ENCODE peak calls at places on chromosome 3, in five cellular contexts. One of them, this sample, is unnamed.

GRCh38 chr3:184242297-184242685 is 6.5 kb downstream of the ALG3 start:
- DNase-seq in heart right ventricle: no peak
- DNase-seq in heart left ventricle: no peak
- DNase-seq in ovary: no peak
- DNase-seq in cardiac muscle cell: no peak
- DNase-seq in this sample: no peak

GRCh38 chr3:127304121-127304744 is 16.4 kb upstream of the PRR20G start:
- DNase-seq in heart right ventricle: no peak
- DNase-seq in cardiac muscle cell: peak
- DNase-seq in ovary: no peak
- DNase-seq in heart left ventricle: no peak
- DNase-seq in this sample: no peak

GRCh38 chr3:190621971-190622370 is 108.1 kb downstream of the IL1RAP start:
- DNase-seq in ovary: no peak
- DNase-seq in heart left ventricle: no peak
- DNase-seq in cardiac muscle cell: no peak
- DNase-seq in heart right ventricle: no peak
- DNase-seq in this sample: no peak

GRCh38 chr3:58051196-58051595 is 43.0 kb downstream of the FLNB start:
- DNase-seq in cardiac muscle cell: no peak
- DNase-seq in heart right ventricle: no peak
- DNase-seq in heart left ventricle: no peak
- DNase-seq in ovary: no peak
- DNase-seq in this sample: no peak

GRCh38 chr3:113712129-113712528 is 15.7 kb upstream of the USF3 start:
- DNase-seq in ovary: no peak
- DNase-seq in heart right ventricle: no peak
- DNase-seq in heart left ventricle: no peak
- DNase-seq in cardiac muscle cell: no peak
- DNase-seq in this sample: no peak

GRCh38 chr3:155869664-155870063 is 786 bp upstream of the GMPS start:
- DNase-seq in cardiac muscle cell: no peak
- DNase-seq in heart left ventricle: no peak
- DNase-seq in heart right ventricle: no peak
- DNase-seq in ovary: no peak
- DNase-seq in this sample: no peak

GRCh38 chr3:179452166-179452544 is 885 bp upstream of the GNB4 start:
- DNase-seq in ovary: no peak
- DNase-seq in heart right ventricle: peak
- DNase-seq in heart left ventricle: no peak
- DNase-seq in cardiac muscle cell: peak
- DNase-seq in this sample: no peak

GRCh38 chr3:141072950-141073349 is 21.8 kb downstream of the SPSB4 start:
- DNase-seq in cardiac muscle cell: no peak
- DNase-seq in heart left ventricle: no peak
- DNase-seq in ovary: no peak
- DNase-seq in heart right ventricle: no peak
- DNase-seq in this sample: no peak

GRCh38 chr3:57078366-57079220 is 18.1 kb downstream of the SPATA12 start:
- DNase-seq in heart left ventricle: peak
- DNase-seq in heart right ventricle: peak
- DNase-seq in ovary: no peak
- DNase-seq in cardiac muscle cell: peak
- DNase-seq in this sample: no peak

GRCh38 chr3:43879166-43879565 is 188.4 kb downstream of the ABHD5 start:
- DNase-seq in heart left ventricle: no peak
- DNase-seq in ovary: no peak
- DNase-seq in cardiac muscle cell: peak
- DNase-seq in heart right ventricle: no peak
- DNase-seq in this sample: no peak

GRCh38 chr3:158711886-158712285 is 20.4 kb downstream of the RARRES1 start:
- DNase-seq in heart right ventricle: no peak
- DNase-seq in heart left ventricle: no peak
- DNase-seq in ovary: no peak
- DNase-seq in cardiac muscle cell: no peak
- DNase-seq in this sample: peak

GRCh38 chr3:126087552-126088175 is 3.7 kb upstream of the SLC41A3 start:
- DNase-seq in heart right ventricle: no peak
- DNase-seq in heart left ventricle: no peak
- DNase-seq in cardiac muscle cell: no peak
- DNase-seq in ovary: no peak
- DNase-seq in this sample: no peak

GRCh38 chr3:65829228-65829627 is 209.5 kb downstream of the MAGI1 start:
- DNase-seq in cardiac muscle cell: no peak
- DNase-seq in ovary: no peak
- DNase-seq in heart left ventricle: no peak
- DNase-seq in heart right ventricle: no peak
- DNase-seq in this sample: no peak

GRCh38 chr3:128432898-128433629 is 33.6 kb downstream of the DNAJB8 start:
- DNase-seq in cardiac muscle cell: peak
- DNase-seq in ovary: no peak
- DNase-seq in heart right ventricle: no peak
- DNase-seq in heart left ventricle: no peak
- DNase-seq in this sample: no peak

GRCh38 chr3:146218880-146219866 is 31.7 kb downstream of the PLSCR4 start:
- DNase-seq in cardiac muscle cell: peak
- DNase-seq in heart left ventricle: peak
- DNase-seq in ovary: peak
- DNase-seq in heart right ventricle: peak
- DNase-seq in this sample: no peak

GRCh38 chr3:136942796-136943195 is 15.0 kb upstream of the IL20RB start:
- DNase-seq in heart right ventricle: no peak
- DNase-seq in cardiac muscle cell: peak
- DNase-seq in heart left ventricle: no peak
- DNase-seq in ovary: no peak
- DNase-seq in this sample: no peak

GRCh38 chr3:21417991-21418390 is 333.0 kb downstream of the ZNF385D start:
- DNase-seq in heart right ventricle: no peak
- DNase-seq in cardiac muscle cell: no peak
- DNase-seq in ovary: no peak
- DNase-seq in heart left ventricle: no peak
- DNase-seq in this sample: peak

GRCh38 chr3:420584-420983 is 224.0 kb downstream of the CHL1 start:
- DNase-seq in heart left ventricle: no peak
- DNase-seq in ovary: no peak
- DNase-seq in heart right ventricle: no peak
- DNase-seq in cardiac muscle cell: no peak
- DNase-seq in this sample: no peak

GRCh38 chr3:66819993-66820501 is 178.1 kb upstream of the KBTBD8 start:
- DNase-seq in cardiac muscle cell: no peak
- DNase-seq in ovary: no peak
- DNase-seq in heart right ventricle: no peak
- DNase-seq in heart left ventricle: no peak
- DNase-seq in this sample: no peak

GRCh38 chr3:123883111-123883510 is 1.0 kb downstream of the MYLK start:
- DNase-seq in ovary: no peak
- DNase-seq in heart left ventricle: no peak
- DNase-seq in heart right ventricle: no peak
- DNase-seq in cardiac muscle cell: no peak
- DNase-seq in this sample: no peak

GRCh38 chr3:4814302-4814903 is 164.8 kb upstream of the BHLHE40 start:
- DNase-seq in cardiac muscle cell: no peak
- DNase-seq in ovary: no peak
- DNase-seq in heart left ventricle: peak
- DNase-seq in heart right ventricle: no peak
- DNase-seq in this sample: no peak

GRCh38 chr3:48466386-48467109 is 20.0 kb downstream of the ATRIP start:
- DNase-seq in ovary: peak
- DNase-seq in cardiac muscle cell: no peak
- DNase-seq in heart left ventricle: peak
- DNase-seq in heart right ventricle: peak
- DNase-seq in this sample: no peak

GRCh38 chr3:8474991-8475390 is 26.6 kb upstream of the LMCD1 start:
- DNase-seq in heart right ventricle: no peak
- DNase-seq in ovary: no peak
- DNase-seq in cardiac muscle cell: no peak
- DNase-seq in heart left ventricle: no peak
- DNase-seq in this sample: no peak

GRCh38 chr3:55854395-55854994 is 367.4 kb upstream of the WNT5A start:
- DNase-seq in cardiac muscle cell: no peak
- DNase-seq in ovary: no peak
- DNase-seq in heart right ventricle: no peak
- DNase-seq in heart left ventricle: no peak
- DNase-seq in this sample: no peak

GRCh38 chr3:168341965-168342719 is 246.4 kb upstream of the GOLIM4 start:
- DNase-seq in heart right ventricle: no peak
- DNase-seq in ovary: no peak
- DNase-seq in heart left ventricle: no peak
- DNase-seq in cardiac muscle cell: peak
- DNase-seq in this sample: no peak

GRCh38 chr3:126846316-126846715 is 136.6 kb upstream of the PLXNA1 start:
- DNase-seq in heart left ventricle: no peak
- DNase-seq in heart right ventricle: no peak
- DNase-seq in ovary: no peak
- DNase-seq in cardiac muscle cell: no peak
- DNase-seq in this sample: no peak

GRCh38 chr3:183698760-183699159 is 1.2 kb downstream of the YEATS2 start:
- DNase-seq in cardiac muscle cell: peak
- DNase-seq in ovary: no peak
- DNase-seq in heart left ventricle: no peak
- DNase-seq in heart right ventricle: peak
- DNase-seq in this sample: no peak

GRCh38 chr3:100073555-100074307 is 40.6 kb downstream of the FILIP1L start:
- DNase-seq in cardiac muscle cell: peak
- DNase-seq in ovary: peak
- DNase-seq in heart right ventricle: peak
- DNase-seq in heart left ventricle: peak
- DNase-seq in this sample: peak

GRCh38 chr3:170826047-170826446 is 43.9 kb downstream of the RPL22L1 start:
- DNase-seq in heart left ventricle: no peak
- DNase-seq in ovary: no peak
- DNase-seq in heart right ventricle: no peak
- DNase-seq in cardiac muscle cell: no peak
- DNase-seq in this sample: no peak

GRCh38 chr3:128753715-128754114 is 27.7 kb downstream of the RAB7A start:
- DNase-seq in cardiac muscle cell: no peak
- DNase-seq in ovary: no peak
- DNase-seq in heart right ventricle: no peak
- DNase-seq in heart left ventricle: no peak
- DNase-seq in this sample: no peak

GRCh38 chr3:9903904-9904303 is 1.3 kb downstream of the IL17RE start:
- DNase-seq in heart right ventricle: no peak
- DNase-seq in heart left ventricle: no peak
- DNase-seq in cardiac muscle cell: no peak
- DNase-seq in ovary: no peak
- DNase-seq in this sample: no peak

GRCh38 chr3:178277605-178278004 is 258.6 kb upstream of the KCNMB2 start:
- DNase-seq in ovary: no peak
- DNase-seq in heart left ventricle: no peak
- DNase-seq in cardiac muscle cell: no peak
- DNase-seq in heart right ventricle: no peak
- DNase-seq in this sample: no peak

GRCh38 chr3:194615221-194615620 is 18.0 kb downstream of the TMEM44 start:
- DNase-seq in cardiac muscle cell: no peak
- DNase-seq in heart right ventricle: no peak
- DNase-seq in ovary: no peak
- DNase-seq in heart left ventricle: no peak
- DNase-seq in this sample: no peak

GRCh38 chr3:124079912-124080276 is 88.0 kb upstream of the ROPN1 start:
- DNase-seq in ovary: no peak
- DNase-seq in heart right ventricle: no peak
- DNase-seq in heart left ventricle: no peak
- DNase-seq in cardiac muscle cell: no peak
- DNase-seq in this sample: no peak

GRCh38 chr3:63662500-63662899 is 10.0 kb downstream of the SNTN start:
- DNase-seq in cardiac muscle cell: peak
- DNase-seq in ovary: no peak
- DNase-seq in heart left ventricle: no peak
- DNase-seq in heart right ventricle: no peak
- DNase-seq in this sample: no peak

GRCh38 chr3:118945834-118946233 is 88.8 kb downstream of the IGSF11 start:
- DNase-seq in ovary: no peak
- DNase-seq in heart right ventricle: no peak
- DNase-seq in cardiac muscle cell: no peak
- DNase-seq in heart left ventricle: no peak
- DNase-seq in this sample: no peak

GRCh38 chr3:118951089-118951488 is 83.6 kb downstream of the IGSF11 start:
- DNase-seq in heart right ventricle: no peak
- DNase-seq in cardiac muscle cell: no peak
- DNase-seq in heart left ventricle: no peak
- DNase-seq in ovary: no peak
- DNase-seq in this sample: no peak

GRCh38 chr3:118946449-118946848 is 88.2 kb downstream of the IGSF11 start:
- DNase-seq in cardiac muscle cell: no peak
- DNase-seq in heart left ventricle: no peak
- DNase-seq in ovary: no peak
- DNase-seq in heart right ventricle: no peak
- DNase-seq in this sample: no peak

GRCh38 chr3:118948146-118948545 is 86.5 kb downstream of the IGSF11 start:
- DNase-seq in heart left ventricle: no peak
- DNase-seq in cardiac muscle cell: no peak
- DNase-seq in ovary: no peak
- DNase-seq in heart right ventricle: no peak
- DNase-seq in this sample: no peak

GRCh38 chr3:118949113-118949760 is 85.4 kb downstream of the IGSF11 start:
- DNase-seq in heart left ventricle: no peak
- DNase-seq in ovary: no peak
- DNase-seq in cardiac muscle cell: no peak
- DNase-seq in heart right ventricle: no peak
- DNase-seq in this sample: no peak
- H3K4me3 ChIP-seq in heart left ventricle: no peak
- H3K4me3 ChIP-seq in ovary: no peak
- H3K4me3 ChIP-seq in cardiac muscle cell: no peak
- H3K4me3 ChIP-seq in heart right ventricle: no peak
- H3K4me3 ChIP-seq in this sample: no peak

GRCh38 chr3:134803051-134803505 is 8.0 kb downstream of the EPHB1 start:
- DNase-seq in heart right ventricle: no peak
- DNase-seq in heart left ventricle: no peak
- DNase-seq in ovary: no peak
- DNase-seq in cardiac muscle cell: no peak
- DNase-seq in this sample: no peak
- TF ChIP-seq CTCF in heart right ventricle: no peak
- TF ChIP-seq CTCF in heart left ventricle: no peak
- TF ChIP-seq CTCF in ovary: no peak
- TF ChIP-seq CTCF in cardiac muscle cell: no peak
- TF ChIP-seq CTCF in this sample: no peak

DNA sequence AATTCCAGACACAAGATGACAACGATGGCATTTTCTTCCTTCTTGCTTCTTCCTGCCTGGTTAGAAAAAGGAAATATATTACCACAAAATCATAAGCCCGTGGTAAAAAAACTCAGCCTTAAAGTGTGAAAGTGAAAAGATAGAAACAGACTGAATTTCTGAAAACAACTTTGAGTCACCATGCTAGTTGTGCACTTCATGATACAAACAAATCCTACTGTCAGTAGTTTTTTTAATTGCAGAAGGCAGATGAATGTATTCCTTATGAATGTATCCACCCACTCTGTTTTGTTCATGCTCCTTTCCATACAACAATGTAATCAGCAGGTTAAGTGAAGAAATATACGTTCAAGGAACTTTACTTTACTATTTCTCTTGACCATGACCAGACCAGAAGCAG is 1144.7 kb downstream of the OTOL1 start:
- DNase-seq in heart left ventricle: no peak
- DNase-seq in cardiac muscle cell: no peak
- DNase-seq in heart right ventricle: no peak
- DNase-seq in ovary: no peak
- DNase-seq in this sample: no peak
- H3K4me3 ChIP-seq in heart left ventricle: no peak
- H3K4me3 ChIP-seq in cardiac muscle cell: no peak
- H3K4me3 ChIP-seq in heart right ventricle: no peak
- H3K4me3 ChIP-seq in ovary: no peak
- H3K4me3 ChIP-seq in this sample: no peak

GRCh38 chr3:189458536-189458935 is 172.7 kb upstream of the TP63 start:
- DNase-seq in heart right ventricle: no peak
- DNase-seq in ovary: no peak
- DNase-seq in cardiac muscle cell: peak
- DNase-seq in heart left ventricle: peak
- DNase-seq in this sample: no peak
- TF ChIP-seq CTCF in heart right ventricle: no peak
- TF ChIP-seq CTCF in ovary: no peak
- TF ChIP-seq CTCF in cardiac muscle cell: no peak
- TF ChIP-seq CTCF in heart left ventricle: no peak
- TF ChIP-seq CTCF in this sample: no peak

This sample was measured in BJ.